ENCODE peak calls at places on chromosome 4, in eight cellular contexts. D, K, E, R, C, W, V and M are unnamed samples.

GRCh38 chr4:11635336-11635735 is 206.6 kb upstream of the HS3ST1 start:
- DNase-seq in W (no peak), C (no peak), V (no peak), R (no peak), D (peak; percentile 90), K (no peak), E (peak; percentile 16), M (no peak)

GRCh38 chr4:17309567-17310268 is 202.2 kb downstream of the QDPR start:
- DNase-seq in K (no peak), R (no peak), V (no peak), W (no peak), C (no peak), D (peak; percentile 26), E (no peak), M (no peak)

GRCh38 chr4:5517372-5517771 is 191.0 kb downstream of the EVC2 start:
- DNase-seq in W (no peak), R (no peak), D (no peak), V (no peak), C (no peak), K (no peak), E (no peak), M (no peak)

GRCh38 chr4:52837716-52838558 is 24.2 kb upstream of the RASL11B start:
- DNase-seq in D (peak; percentile 76), K (no peak), R (no peak), C (no peak), E (peak; percentile 24), W (no peak), V (no peak), M (no peak)

GRCh38 chr4:89682808-89683207 is 154.2 kb downstream of the SNCA start:
- DNase-seq in K (no peak), C (no peak), W (no peak), D (no peak), E (no peak), V (no peak), R (no peak), M (no peak)

GRCh38 chr4:169668069-169668721 is 47.8 kb downstream of the CLCN3 start:
- DNase-seq in E (no peak), K (peak; percentile 31), V (no peak), C (no peak), R (no peak), D (no peak), W (no peak), M (no peak)

GRCh38 chr4:3047464-3048286 is 26.7 kb downstream of the HTT-AS start:
- DNase-seq in R (no peak), W (peak; percentile 44), D (peak; percentile 32), E (no peak), K (peak; percentile 78), V (peak; percentile 90), C (no peak), M (peak; percentile 76)

GRCh38 chr4:152784490-152785195 is 4.9 kb downstream of the ARFIP1 start:
- DNase-seq in R (peak; percentile 45), V (peak; percentile 72), D (peak; percentile 24), K (peak; percentile 16), C (no peak), W (no peak), E (peak; percentile 67), M (no peak)

GRCh38 chr4:19707876-19708275 is 543.8 kb upstream of the SLIT2 start:
- DNase-seq in E (no peak), W (no peak), D (no peak), V (no peak), R (no peak), C (no peak), K (no peak), M (no peak)

GRCh38 chr4:38753021-38753806 is 29.6 kb downstream of the TLR10 start:
- DNase-seq in D (peak; percentile 98), E (peak; percentile 96), W (peak; percentile 91), K (peak; percentile 62), R (no peak), C (no peak), V (peak; percentile 97), M (peak; percentile 55)

GRCh38 chr4:185219551-185220344 is 10.3 kb downstream of the SNX25 start:
- DNase-seq in K (peak; percentile 70), W (peak; percentile 69), E (peak; percentile 74), C (no peak), D (peak; percentile 81), R (peak; percentile 91), V (no peak), M (no peak)

GRCh38 chr4:184347251-184348239 is 126.8 kb downstream of the IRF2 start:
- DNase-seq in R (no peak), K (peak; percentile 72), D (peak; percentile 56), E (no peak), V (peak; percentile 94), C (no peak), W (no peak), M (peak; percentile 80)

GRCh38 chr4:39043058-39043696 is 11.0 kb upstream of the TMEM156 start:
- DNase-seq in V (no peak), W (no peak), K (no peak), E (no peak), R (no peak), C (no peak), D (no peak), M (no peak)

GRCh38 chr4:122548452-122548851 is 72.4 kb downstream of the IL21 start:
- DNase-seq in R (no peak), W (no peak), C (no peak), V (no peak), D (peak; percentile 9), E (no peak), K (no peak), M (no peak)

GRCh38 chr4:164753873-164754488 is at the start of gene SMIM31:
- DNase-seq in D (no peak), E (no peak), C (no peak), K (no peak), V (no peak), R (peak; percentile 75), W (no peak), M (no peak)

GRCh38 chr4:42633605-42634388 is 23.1 kb downstream of the ATP8A1 start:
- DNase-seq in R (no peak), E (no peak), K (no peak), D (no peak), W (no peak), V (no peak), C (no peak), M (no peak)